ENCODE peak calls at places on chromosomes 12 and 14, in ten cellular contexts. U is nephron progenitor cell; F is stimulated activated CD4-positive, alpha-beta T cell treated with anti-CD3 and anti-CD28 coated beads, Interleukin-15, amount 100 ng/mL, for 1 hour; Z is GM03348; S is fibroblast of gingiva; W is anterior cingulate cortex; M is activated T-cell treated with anti-CD3 and anti-CD28 coated beads for 48 hours; Y is NCI-H1105; O is activated CD4-positive, alpha-beta T cell treated with anti-CD3 and anti-CD28 coated beads for 36 hours; X is endodermal cell. R is an unnamed sample.

GRCh38 chr12:9757433-9758025 is 3.2 kb downstream of the CD69 start:
- DNase-seq in U (no peak), F (no peak), Z (no peak), S (no peak), W (no peak), M (no peak), Y (no peak), O (no peak), X (no peak), R (no peak)

GRCh38 chr12:130664252-130664651 is 51.8 kb downstream of the RIMBP2 start:
- DNase-seq in U (no peak), F (no peak), Z (no peak), S (no peak), W (no peak), M (no peak), Y (no peak), O (no peak), X (no peak), R (no peak)

GRCh38 chr12:90449611-90450010 is 505.4 kb downstream of the CCER1 start:
- DNase-seq in U (no peak), F (no peak), Z (no peak), S (no peak), W (no peak), M (no peak), Y (no peak), O (no peak), X (no peak), R (no peak)

GRCh38 chr14:85534435-85534834 is 4.5 kb downstream of the FLRT2 start:
- DNase-seq in U (peak), F (no peak), Z (peak), S (no peak), W (no peak), M (no peak), Y (no peak), O (no peak), X (peak), R (peak)

GRCh38 chr12:86712425-86712843 is 456.2 kb upstream of the MGAT4C start:
- DNase-seq in U (no peak), F (no peak), Z (peak), S (peak), W (no peak), M (no peak), Y (no peak), O (no peak), X (no peak), R (no peak)

GRCh38 chr14:62213516-62213915 is 451.3 kb downstream of the SNAPC1 start:
- DNase-seq in U (no peak), F (no peak), Z (no peak), S (no peak), W (no peak), M (no peak), Y (peak), O (no peak), X (no peak), R (no peak)

GRCh38 chr14:45267084-45267483 is 14.1 kb upstream of the MIS18BP1 start:
- DNase-seq in U (no peak), F (no peak), Z (no peak), S (no peak), W (no peak), M (no peak), Y (no peak), O (no peak), X (no peak), R (no peak)

GRCh38 chr12:16362550-16362949 is 15.1 kb downstream of the MGST1 start:
- DNase-seq in U (no peak), F (no peak), Z (no peak), S (no peak), W (no peak), M (no peak), Y (no peak), O (no peak), X (no peak), R (no peak)

GRCh38 chr14:94115631-94116030 is 5.1 kb downstream of the IFI27 start:
- DNase-seq in U (no peak), F (no peak), Z (no peak), S (no peak), W (no peak), M (no peak), Y (no peak), O (no peak), X (no peak), R (no peak)

GRCh38 chr14:104708606-104709268 is 15.3 kb upstream of the ADSS1 start:
- DNase-seq in U (peak), F (peak), Z (peak), S (peak), W (no peak), M (peak), Y (peak), O (peak), X (peak), R (peak)

GRCh38 chr12:56202838-56203237 is 13.6 kb upstream of the SMARCC2 start:
- DNase-seq in U (no peak), F (no peak), Z (no peak), S (no peak), W (no peak), M (no peak), Y (no peak), O (no peak), X (no peak), R (no peak)

GRCh38 chr14:36947362-36947761 is 225.0 kb downstream of the SLC25A21 start:
- DNase-seq in U (no peak), F (no peak), Z (no peak), S (no peak), W (no peak), M (no peak), Y (no peak), O (no peak), X (no peak), R (no peak)

GRCh38 chr12:91778091-91778819 is 367.4 kb downstream of the BTG1 start:
- DNase-seq in U (no peak), F (no peak), Z (peak), S (no peak), W (no peak), M (no peak), Y (no peak), O (no peak), X (no peak), R (no peak)

GRCh38 chr14:76755610-76756390 is 5.5 kb upstream of the VASH1 start:
- DNase-seq in U (no peak), F (no peak), Z (no peak), S (no peak), W (no peak), M (no peak), Y (no peak), O (no peak), X (no peak), R (no peak)

GRCh38 chr14:54864526-54864925 is 38.1 kb downstream of the GCH1 start:
- DNase-seq in U (no peak), F (no peak), Z (peak), S (no peak), W (no peak), M (no peak), Y (no peak), O (no peak), X (no peak), R (no peak)

GRCh38 chr14:91324606-91324950 is 80.1 kb upstream of the GPR68 start:
- DNase-seq in U (no peak), F (no peak), Z (no peak), S (no peak), W (no peak), M (no peak), Y (no peak), O (no peak), X (no peak), R (no peak)

GRCh38 chr12:6182279-6182898 is 17.8 kb upstream of the CD9 start:
- DNase-seq in U (no peak), F (no peak), Z (peak), S (peak), W (no peak), M (no peak), Y (peak), O (no peak), X (peak), R (peak)

GRCh38 chr12:54039417-54040147 is 6.7 kb downstream of the HOXC5 start:
- DNase-seq in U (peak), F (no peak), Z (peak), S (no peak), W (no peak), M (no peak), Y (no peak), O (no peak), X (no peak), R (peak)

GRCh38 chr14:34684578-34684977 is 29.8 kb downstream of the CFL2 start:
- DNase-seq in U (no peak), F (no peak), Z (no peak), S (peak), W (no peak), M (no peak), Y (no peak), O (no peak), X (no peak), R (no peak)

GRCh38 chr14:104681689-104682074 is 7.7 kb upstream of the INF2 start:
- DNase-seq in U (peak), F (no peak), Z (peak), S (peak), W (no peak), M (no peak), Y (no peak), O (no peak), X (peak), R (peak)

GRCh38 chr12:21884942-21885341 is 56.3 kb downstream of the ABCC9 start:
- DNase-seq in U (no peak), F (no peak), Z (no peak), S (no peak), W (no peak), M (no peak), Y (no peak), O (no peak), X (no peak), R (no peak)

GRCh38 chr14:54622189-54622958 is 55.4 kb downstream of the SAMD4A start:
- DNase-seq in U (no peak), F (peak), Z (no peak), S (no peak), W (no peak), M (peak), Y (no peak), O (peak), X (no peak), R (no peak)

GRCh38 chr14:55127491-55127951 is 1.5 kb upstream of the LGALS3 start:
- DNase-seq in U (no peak), F (no peak), Z (peak), S (no peak), W (no peak), M (no peak), Y (no peak), O (no peak), X (no peak), R (no peak)

R was measured in psoas muscle.